ENCODE peak calls at places on chromosomes 12 and 14, in eight cellular contexts. E, C, P, M, D, R, N and Z are unnamed samples.

GRCh38 chr12:51323966-51324895 is at the start of gene BIN2:
- DNase-seq in E (peak; percentile 85), C (peak; percentile 58), P (no peak), M (no peak), D (peak; percentile 42), R (peak; percentile 87), N (no peak), Z (no peak)

GRCh38 chr12:24038211-24038997 is 88.9 kb upstream of the SOX5 start:
- DNase-seq in E (no peak), C (no peak), P (no peak), M (no peak), D (no peak), R (no peak), N (no peak), Z (peak; percentile 53)

GRCh38 chr12:131057211-131057721 is 103.6 kb downstream of the ADGRD1 start:
- DNase-seq in E (no peak), C (peak; percentile 12), P (no peak), M (no peak), D (no peak), R (no peak), N (no peak), Z (peak; percentile 30)

GRCh38 chr12:3673960-3674708 is 78.8 kb downstream of the CRACR2A start:
- DNase-seq in E (no peak), C (no peak), P (no peak), M (no peak), D (no peak), R (no peak), N (no peak), Z (no peak)

GRCh38 chr12:6045438-6045837 is 79.0 kb downstream of the VWF start:
- DNase-seq in E (no peak), C (no peak), P (no peak), M (no peak), D (no peak), R (no peak), N (no peak), Z (no peak)

GRCh38 chr12:116990971-116991966 is 80.5 kb downstream of the FBXW8 start:
- DNase-seq in E (no peak), C (no peak), P (no peak), M (no peak), D (no peak), R (no peak), N (peak; percentile 83), Z (no peak)

GRCh38 chr14:28784262-28785021 is 17.9 kb downstream of the FOXG1 start:
- DNase-seq in E (no peak), C (no peak), P (no peak), M (no peak), D (no peak), R (no peak), N (no peak), Z (no peak)

GRCh38 chr12:54431911-54432814 is 13.1 kb upstream of the ITGA5 start:
- DNase-seq in E (no peak), C (no peak), P (no peak), M (peak; percentile 99), D (peak; percentile 43), R (no peak), N (peak; percentile 80), Z (peak; percentile 97)

GRCh38 chr12:64718649-64719048 is 40.6 kb downstream of the GNS start:
- DNase-seq in E (no peak), C (no peak), P (no peak), M (no peak), D (no peak), R (no peak), N (no peak), Z (no peak)

GRCh38 chr12:50734409-50735263 is 29.3 kb upstream of the ATF1 start:
- DNase-seq in E (no peak), C (peak; percentile 41), P (peak; percentile 63), M (no peak), D (no peak), R (peak; percentile 64), N (peak; percentile 33), Z (peak; percentile 85)

GRCh38 chr12:6228535-6229223 is 28.5 kb downstream of the CD9 start:
- DNase-seq in E (no peak), C (no peak), P (no peak), M (no peak), D (no peak), R (no peak), N (no peak), Z (no peak)

GRCh38 chr12:75349946-75350345 is 15.5 kb downstream of the GLIPR1L1 start:
- DNase-seq in E (no peak), C (no peak), P (no peak), M (no peak), D (no peak), R (no peak), N (no peak), Z (peak; percentile 61)

GRCh38 chr14:38770245-38770644 is 332.8 kb downstream of the SEC23A start:
- DNase-seq in E (no peak), C (no peak), P (no peak), M (no peak), D (no peak), R (no peak), N (no peak), Z (no peak)

GRCh38 chr12:14975451-14975850 is 2.6 kb downstream of the PDE6H start:
- DNase-seq in E (no peak), C (no peak), P (no peak), M (no peak), D (no peak), R (no peak), N (no peak), Z (no peak)

GRCh38 chr12:69435644-69436043 is 34.5 kb upstream of the FRS2 start:
- DNase-seq in E (no peak), C (no peak), P (no peak), M (no peak), D (no peak), R (no peak), N (peak; percentile 35), Z (no peak)

GRCh38 chr14:80575763-80576162 is 364.5 kb upstream of the DIO2 start:
- DNase-seq in E (no peak), C (no peak), P (no peak), M (peak; percentile 32), D (no peak), R (no peak), N (no peak), Z (no peak)

GRCh38 chr14:69259531-69260245 is at the start of gene GALNT16:
- DNase-seq in E (no peak), C (peak; percentile 36), P (peak; percentile 92), M (no peak), D (no peak), R (no peak), N (peak; percentile 12), Z (peak; percentile 87)

GRCh38 chr14:73695997-73696396 is 18.2 kb downstream of the PNMA1 start:
- DNase-seq in E (no peak), C (no peak), P (no peak), M (no peak), D (no peak), R (no peak), N (no peak), Z (no peak)
- H3K27ac ChIP-seq in E (no peak overlapping the region), C (no peak overlapping the region), P (peak overlapping the region; percentile 50), M (no peak overlapping the region), D (no peak overlapping the region), R (no peak overlapping the region), N (no peak overlapping the region), Z (no peak overlapping the region)

GRCh38 chr12:8146416-8146771 is 10.4 kb upstream of the ZNF705A start:
- DNase-seq in E (no peak), C (no peak), P (no peak), M (no peak), D (no peak), R (no peak), N (no peak), Z (no peak)
- H3K4me3 ChIP-seq in E (no peak overlapping the region), C (peak overlapping the region; percentile 1), P (no peak overlapping the region), M (no peak overlapping the region), D (no peak overlapping the region), R (no peak overlapping the region), N (no peak overlapping the region), Z (no peak overlapping the region)

GRCh38 chr12:92402415-92402814 is 256.8 kb upstream of the BTG1 start:
- DNase-seq in E (no peak), C (no peak), P (no peak), M (no peak), D (no peak), R (no peak), N (no peak), Z (no peak)

GRCh38 chr12:92400006-92400405 is 254.4 kb upstream of the BTG1 start:
- DNase-seq in E (no peak), C (no peak), P (no peak), M (no peak), D (no peak), R (peak; percentile 61), N (no peak), Z (no peak)

GRCh38 chr12:92404921-92405320 is 259.3 kb upstream of the BTG1 start:
- DNase-seq in E (no peak), C (no peak), P (no peak), M (no peak), D (no peak), R (no peak), N (no peak), Z (no peak)

GRCh38 chr12:92404259-92404894 is 258.7 kb upstream of the BTG1 start:
- DNase-seq in E (no peak), C (no peak), P (no peak), M (no peak), D (no peak), R (peak; percentile 19), N (no peak), Z (no peak)

DNA sequence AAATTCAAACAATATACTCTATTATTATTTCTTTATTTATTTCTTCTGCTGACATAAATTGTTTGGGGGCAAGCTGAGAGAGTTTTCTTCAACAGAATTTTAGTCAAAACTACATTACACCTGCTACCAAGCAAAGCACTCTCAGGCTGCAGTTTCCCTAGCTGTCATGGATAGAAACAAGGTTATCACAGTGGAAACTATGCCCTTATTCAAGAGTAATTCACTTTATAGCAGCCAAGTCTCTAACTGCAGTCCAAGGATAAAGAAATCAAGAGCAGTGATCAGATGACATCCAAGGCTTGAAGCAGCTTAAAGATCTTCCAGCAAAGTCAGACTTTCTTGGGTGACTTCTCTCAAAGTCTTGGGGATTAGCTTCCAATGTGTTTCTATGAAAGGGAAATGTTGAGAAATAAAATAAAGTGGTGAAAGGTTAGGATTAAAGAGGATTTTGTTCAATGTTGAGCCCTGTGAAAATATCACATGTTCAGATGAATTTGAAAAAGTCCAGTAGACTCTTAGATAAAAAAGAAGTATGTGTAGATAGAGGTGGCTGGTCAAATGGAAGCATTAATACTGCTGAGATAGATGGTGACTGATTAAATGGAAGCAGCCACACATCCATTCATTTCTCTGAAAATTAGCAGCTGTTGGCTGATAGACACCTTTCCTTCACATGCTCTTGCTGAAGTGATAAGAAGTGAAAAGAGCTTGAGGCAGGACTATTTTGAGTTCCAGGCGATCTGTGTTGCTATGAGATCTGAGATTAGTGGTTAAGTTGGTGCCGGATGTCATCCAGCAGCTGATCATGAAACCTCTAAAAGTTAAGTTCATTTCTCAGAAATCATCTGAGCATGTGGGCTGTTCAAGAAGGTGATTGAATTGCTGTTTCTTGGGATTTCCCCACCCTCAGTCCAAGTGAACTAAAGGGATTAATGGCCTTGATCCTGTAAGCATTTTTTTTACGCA is 257.8 kb upstream of the BTG1 start:
- DNase-seq in E (no peak), C (no peak), P (no peak), M (no peak), D (no peak), R (peak; percentile 85), N (no peak), Z (no peak)
- H3K27ac ChIP-seq in E (no peak overlapping the region), C (no peak overlapping the region), P (no peak overlapping the region), M (no peak overlapping the region), D (no peak overlapping the region), R (peak overlapping the region; percentile 70), N (no peak overlapping the region), Z (no peak overlapping the region)

DNA sequence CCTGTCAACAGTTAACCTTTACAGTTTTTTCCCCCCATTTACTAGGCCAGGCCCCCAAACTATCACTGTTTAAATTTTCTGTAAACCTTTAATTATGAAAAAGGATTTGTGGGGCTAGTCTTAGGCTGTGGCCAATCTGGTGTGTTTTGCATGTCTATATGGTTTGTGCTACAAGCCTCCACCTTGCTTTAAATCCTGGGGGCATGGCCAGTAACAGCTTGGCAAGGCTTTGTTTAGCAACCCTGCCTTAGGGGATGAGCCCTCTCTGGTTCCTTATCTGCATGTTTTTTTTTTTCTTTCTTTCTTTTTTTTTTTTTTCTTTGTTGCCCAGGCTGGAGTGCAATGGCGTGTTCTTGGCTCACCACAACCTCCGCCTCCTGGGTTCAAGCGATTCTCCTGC is 102.7 kb downstream of the KCNMB4 start:
- DNase-seq in E (no peak), C (no peak), P (no peak), M (no peak), D (no peak), R (no peak), N (no peak), Z (no peak)
- H3K4me3 ChIP-seq in E (peak overlapping the region; percentile 30), C (no peak overlapping the region), P (no peak overlapping the region), M (no peak overlapping the region), D (no peak overlapping the region), R (no peak overlapping the region), N (no peak overlapping the region), Z (no peak overlapping the region)